ENCODE peak calls at places on chromosomes 4 and X, in six cellular contexts. One of them, this sample, is unnamed.

GRCh38 chrX:10749113-10749512 is 128.7 kb upstream of the MID1 start:
- DNase-seq in A549: no peak
- DNase-seq in SK-N-SH: no peak
- DNase-seq in HepG2: no peak
- DNase-seq in GM12878: no peak
- DNase-seq in IMR-90: peak; percentile 14
- DNase-seq in this sample: no peak

GRCh38 chr4:77007358-77008230 is 58.0 kb downstream of the SEPTIN11 start:
- DNase-seq in HepG2: no peak
- DNase-seq in IMR-90: peak; percentile 83
- DNase-seq in A549: no peak
- DNase-seq in SK-N-SH: no peak
- DNase-seq in GM12878: no peak
- DNase-seq in this sample: no peak

GRCh38 chr4:15455290-15455689 is 14.4 kb upstream of the CC2D2A start:
- DNase-seq in A549: no peak
- DNase-seq in IMR-90: peak; percentile 50
- DNase-seq in SK-N-SH: no peak
- DNase-seq in GM12878: no peak
- DNase-seq in HepG2: no peak
- DNase-seq in this sample: no peak

GRCh38 chrX:119272882-119273806 is 37.1 kb downstream of the PGRMC1 start:
- DNase-seq in HepG2: no peak
- DNase-seq in SK-N-SH: peak; percentile 27
- DNase-seq in A549: no peak
- DNase-seq in IMR-90: peak; percentile 21
- DNase-seq in GM12878: no peak
- DNase-seq in this sample: no peak

GRCh38 chrX:154370300-154370881 is 4.0 kb downstream of the FLNA start:
- DNase-seq in A549: no peak
- DNase-seq in IMR-90: no peak
- DNase-seq in HepG2: no peak
- DNase-seq in GM12878: no peak
- DNase-seq in SK-N-SH: peak; percentile 61
- DNase-seq in this sample: peak; percentile 32

GRCh38 chr4:158817562-158818370 is 48.9 kb downstream of the FNIP2 start:
- DNase-seq in SK-N-SH: no peak
- DNase-seq in IMR-90: no peak
- DNase-seq in GM12878: peak; percentile 64
- DNase-seq in HepG2: no peak
- DNase-seq in A549: no peak
- DNase-seq in this sample: no peak

GRCh38 chrX:118855681-118856310 is 32.2 kb downstream of the ZCCHC12 start:
- DNase-seq in A549: no peak
- DNase-seq in HepG2: peak; percentile 5
- DNase-seq in SK-N-SH: no peak
- DNase-seq in IMR-90: no peak
- DNase-seq in GM12878: no peak
- DNase-seq in this sample: no peak

GRCh38 chr4:61400446-61400845 is 200.3 kb downstream of the ADGRL3 start:
- DNase-seq in SK-N-SH: no peak
- DNase-seq in HepG2: no peak
- DNase-seq in IMR-90: no peak
- DNase-seq in A549: no peak
- DNase-seq in GM12878: no peak
- DNase-seq in this sample: no peak

GRCh38 chr4:155973639-155974475 is 20.2 kb upstream of the CTSO start:
- DNase-seq in A549: no peak
- DNase-seq in SK-N-SH: no peak
- DNase-seq in HepG2: no peak
- DNase-seq in GM12878: no peak
- DNase-seq in IMR-90: peak; percentile 37
- DNase-seq in this sample: no peak

GRCh38 chr4:25252230-25253071 is 18.6 kb downstream of the PI4K2B start:
- DNase-seq in SK-N-SH: no peak
- DNase-seq in GM12878: no peak
- DNase-seq in IMR-90: no peak
- DNase-seq in HepG2: no peak
- DNase-seq in A549: no peak
- DNase-seq in this sample: no peak

GRCh38 chr4:25253072-25253447 is 19.2 kb downstream of the PI4K2B start:
- DNase-seq in SK-N-SH: no peak
- DNase-seq in GM12878: no peak
- DNase-seq in A549: no peak
- DNase-seq in HepG2: no peak
- DNase-seq in IMR-90: peak; percentile 1
- DNase-seq in this sample: no peak
- TF ChIP-seq SMC3 in SK-N-SH: no peak
- TF ChIP-seq SMC3 in GM12878: no peak
- TF ChIP-seq SMC3 in A549: no peak
- TF ChIP-seq SMC3 in HepG2: no peak
- TF ChIP-seq SMC3 in IMR-90: no peak
- TF ChIP-seq SMC3 in this sample: no peak

GRCh38 chr4:38203609-38204008 is 243.4 kb downstream of the PTTG2 start:
- DNase-seq in GM12878: no peak
- DNase-seq in HepG2: no peak
- DNase-seq in IMR-90: no peak
- DNase-seq in A549: no peak
- DNase-seq in SK-N-SH: no peak
- DNase-seq in this sample: no peak
- TF ChIP-seq SMC3 in GM12878: no peak
- TF ChIP-seq SMC3 in HepG2: no peak
- TF ChIP-seq SMC3 in IMR-90: no peak
- TF ChIP-seq SMC3 in A549: no peak
- TF ChIP-seq SMC3 in SK-N-SH: no peak
- TF ChIP-seq SMC3 in this sample: no peak

DNA sequence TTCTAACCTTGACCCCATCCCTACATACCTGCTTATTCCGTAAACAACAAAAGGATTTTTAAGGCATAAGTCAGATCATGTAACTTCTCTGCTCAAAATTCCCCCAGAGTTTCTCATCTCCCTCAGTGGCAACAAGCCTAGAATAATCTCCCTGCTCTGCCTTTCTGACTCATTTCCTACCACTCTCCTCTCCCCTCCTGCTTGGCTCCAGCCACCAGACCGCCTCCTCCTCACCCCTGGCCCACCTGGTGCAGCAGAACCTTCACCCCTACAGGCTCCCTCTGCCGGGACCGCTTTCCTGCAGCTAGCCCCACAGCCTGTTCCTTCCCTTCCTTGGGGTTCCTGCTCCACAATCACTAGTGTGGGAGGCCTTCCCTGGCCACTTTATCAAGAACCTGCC is 32.1 kb downstream of the TSPAN5 start:
- DNase-seq in IMR-90: peak; percentile 94
- DNase-seq in SK-N-SH: no peak
- DNase-seq in A549: peak; percentile 25
- DNase-seq in HepG2: no peak
- DNase-seq in GM12878: no peak
- DNase-seq in this sample: no peak
- TF ChIP-seq SMC3 in IMR-90: no peak
- TF ChIP-seq SMC3 in SK-N-SH: no peak
- TF ChIP-seq SMC3 in A549: peak; percentile 31
- TF ChIP-seq SMC3 in HepG2: no peak
- TF ChIP-seq SMC3 in GM12878: no peak
- TF ChIP-seq SMC3 in this sample: no peak

GRCh38 chr4:168528131-168528949 is 31.5 kb downstream of the PALLD start:
- DNase-seq in SK-N-SH: no peak
- DNase-seq in A549: peak; percentile 28
- DNase-seq in HepG2: no peak
- DNase-seq in GM12878: no peak
- DNase-seq in IMR-90: peak; percentile 62
- DNase-seq in this sample: no peak
- TF ChIP-seq SMC3 in SK-N-SH: no peak
- TF ChIP-seq SMC3 in A549: peak; percentile 11
- TF ChIP-seq SMC3 in HepG2: no peak
- TF ChIP-seq SMC3 in GM12878: no peak
- TF ChIP-seq SMC3 in IMR-90: no peak
- TF ChIP-seq SMC3 in this sample: no peak

DNA sequence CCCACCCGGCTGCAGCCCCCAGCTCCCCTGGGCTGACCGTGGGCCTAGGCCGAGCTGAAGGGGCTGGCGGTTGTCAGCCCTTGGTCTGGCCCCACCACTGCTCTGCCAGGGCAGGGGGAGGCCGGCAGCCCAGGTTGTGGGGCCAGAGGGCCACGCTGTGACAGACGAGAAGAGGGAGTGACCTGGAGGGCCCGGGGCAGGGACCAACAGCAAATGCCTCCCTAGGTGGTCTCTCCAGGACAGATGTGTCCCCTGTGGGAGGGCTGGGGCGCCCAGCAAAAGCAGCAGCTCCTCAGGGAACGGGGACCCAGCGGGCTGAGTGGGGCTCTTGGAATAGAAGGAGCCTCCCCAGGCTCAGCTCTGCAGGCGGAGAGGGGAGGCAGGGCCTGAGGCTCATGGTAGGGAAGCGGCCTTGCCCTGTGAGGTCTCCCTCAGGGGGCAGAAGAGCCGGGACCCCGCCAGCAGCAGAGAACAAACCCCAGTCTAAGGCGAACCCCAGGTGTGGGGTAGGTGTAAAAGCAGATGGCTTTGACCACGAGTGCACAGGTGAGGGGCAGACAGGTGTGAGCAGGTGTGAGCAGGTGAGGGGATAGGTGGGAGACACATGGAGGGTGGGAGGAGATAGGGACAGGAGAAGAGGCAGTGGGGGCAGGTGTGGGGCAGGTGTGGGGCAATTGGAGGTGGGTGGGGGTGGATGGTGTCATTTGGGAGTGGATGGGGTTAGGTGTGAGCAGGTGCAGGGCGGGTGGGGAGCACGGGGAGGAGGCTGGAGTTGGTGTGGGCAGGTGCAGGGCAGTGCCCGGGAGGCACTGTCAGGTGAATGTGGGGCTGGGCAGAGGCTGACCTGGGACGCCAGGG is 34.1 kb upstream of the SPON2 start:
- DNase-seq in GM12878: no peak
- DNase-seq in IMR-90: no peak
- DNase-seq in A549: no peak
- DNase-seq in SK-N-SH: no peak
- DNase-seq in HepG2: no peak
- DNase-seq in this sample: no peak
- TF ChIP-seq SMC3 in GM12878: no peak
- TF ChIP-seq SMC3 in IMR-90: no peak
- TF ChIP-seq SMC3 in A549: no peak
- TF ChIP-seq SMC3 in SK-N-SH: no peak
- TF ChIP-seq SMC3 in HepG2: no peak
- TF ChIP-seq SMC3 in this sample: no peak